ENCODE peak calls at places on chromosomes 12 and 14, in seven cellular contexts. One of them, this sample, is unnamed.

GRCh38 chr12:109444263-109444662 is 32.8 kb downstream of the KCTD10 start:
- DNase-seq in stimulated activated CD4-positive, alpha-beta T cell treated with anti-CD3 and anti-CD28 coated beads, Interleukin-1b, Interleukin-23, amount 100 ng/mL, for 1 hour: no peak
- DNase-seq in transverse colon: no peak
- DNase-seq in activated T-cell treated with anti-CD3 and anti-CD28 coated beads, Interleukin-2, amount 50 U/mL, for 72 hours: no peak
- DNase-seq in heart right ventricle: no peak
- DNase-seq in ovary: no peak
- DNase-seq in WTC11: no peak
- DNase-seq in this sample: no peak

GRCh38 chr12:91205791-91206190 is 23.2 kb upstream of the DCN start:
- DNase-seq in transverse colon: no peak
- DNase-seq in activated T-cell treated with anti-CD3 and anti-CD28 coated beads, Interleukin-2, amount 50 U/mL, for 72 hours: no peak
- DNase-seq in WTC11: no peak
- DNase-seq in ovary: no peak
- DNase-seq in stimulated activated CD4-positive, alpha-beta T cell treated with anti-CD3 and anti-CD28 coated beads, Interleukin-1b, Interleukin-23, amount 100 ng/mL, for 1 hour: no peak
- DNase-seq in heart right ventricle: no peak
- DNase-seq in this sample: no peak

GRCh38 chr14:77003960-77004710 is 24.4 kb downstream of the IRF2BPL start:
- DNase-seq in ovary: no peak
- DNase-seq in activated T-cell treated with anti-CD3 and anti-CD28 coated beads, Interleukin-2, amount 50 U/mL, for 72 hours: no peak
- DNase-seq in heart right ventricle: no peak
- DNase-seq in transverse colon: no peak
- DNase-seq in WTC11: no peak
- DNase-seq in stimulated activated CD4-positive, alpha-beta T cell treated with anti-CD3 and anti-CD28 coated beads, Interleukin-1b, Interleukin-23, amount 100 ng/mL, for 1 hour: no peak
- DNase-seq in this sample: no peak

GRCh38 chr14:76337619-76338545 is 38.1 kb upstream of the ESRRB start:
- DNase-seq in activated T-cell treated with anti-CD3 and anti-CD28 coated beads, Interleukin-2, amount 50 U/mL, for 72 hours: no peak
- DNase-seq in transverse colon: no peak
- DNase-seq in heart right ventricle: no peak
- DNase-seq in stimulated activated CD4-positive, alpha-beta T cell treated with anti-CD3 and anti-CD28 coated beads, Interleukin-1b, Interleukin-23, amount 100 ng/mL, for 1 hour: no peak
- DNase-seq in ovary: no peak
- DNase-seq in WTC11: no peak
- DNase-seq in this sample: peak

GRCh38 chr12:129848921-129849320 is 54.9 kb downstream of the TMEM132D start:
- DNase-seq in WTC11: no peak
- DNase-seq in stimulated activated CD4-positive, alpha-beta T cell treated with anti-CD3 and anti-CD28 coated beads, Interleukin-1b, Interleukin-23, amount 100 ng/mL, for 1 hour: no peak
- DNase-seq in transverse colon: no peak
- DNase-seq in ovary: no peak
- DNase-seq in heart right ventricle: no peak
- DNase-seq in activated T-cell treated with anti-CD3 and anti-CD28 coated beads, Interleukin-2, amount 50 U/mL, for 72 hours: no peak
- DNase-seq in this sample: no peak

GRCh38 chr12:120496353-120497340 is 734 bp downstream of the DYNLL1 start:
- DNase-seq in ovary: peak
- DNase-seq in heart right ventricle: peak
- DNase-seq in stimulated activated CD4-positive, alpha-beta T cell treated with anti-CD3 and anti-CD28 coated beads, Interleukin-1b, Interleukin-23, amount 100 ng/mL, for 1 hour: peak
- DNase-seq in transverse colon: peak
- DNase-seq in WTC11: peak
- DNase-seq in activated T-cell treated with anti-CD3 and anti-CD28 coated beads, Interleukin-2, amount 50 U/mL, for 72 hours: peak
- DNase-seq in this sample: peak

GRCh38 chr14:100286484-100287191 is 19.6 kb downstream of the SLC25A29 start:
- DNase-seq in activated T-cell treated with anti-CD3 and anti-CD28 coated beads, Interleukin-2, amount 50 U/mL, for 72 hours: no peak
- DNase-seq in heart right ventricle: no peak
- DNase-seq in stimulated activated CD4-positive, alpha-beta T cell treated with anti-CD3 and anti-CD28 coated beads, Interleukin-1b, Interleukin-23, amount 100 ng/mL, for 1 hour: no peak
- DNase-seq in transverse colon: peak
- DNase-seq in ovary: no peak
- DNase-seq in WTC11: peak
- DNase-seq in this sample: no peak

GRCh38 chr12:40645361-40645760 is 46.9 kb upstream of the CNTN1 start:
- DNase-seq in ovary: no peak
- DNase-seq in activated T-cell treated with anti-CD3 and anti-CD28 coated beads, Interleukin-2, amount 50 U/mL, for 72 hours: no peak
- DNase-seq in heart right ventricle: no peak
- DNase-seq in transverse colon: no peak
- DNase-seq in stimulated activated CD4-positive, alpha-beta T cell treated with anti-CD3 and anti-CD28 coated beads, Interleukin-1b, Interleukin-23, amount 100 ng/mL, for 1 hour: no peak
- DNase-seq in WTC11: no peak
- DNase-seq in this sample: no peak

GRCh38 chr14:79825046-79825521 is 386.2 kb downstream of the DIO2 start:
- DNase-seq in WTC11: no peak
- DNase-seq in heart right ventricle: peak
- DNase-seq in ovary: no peak
- DNase-seq in activated T-cell treated with anti-CD3 and anti-CD28 coated beads, Interleukin-2, amount 50 U/mL, for 72 hours: no peak
- DNase-seq in transverse colon: no peak
- DNase-seq in stimulated activated CD4-positive, alpha-beta T cell treated with anti-CD3 and anti-CD28 coated beads, Interleukin-1b, Interleukin-23, amount 100 ng/mL, for 1 hour: no peak
- DNase-seq in this sample: no peak

GRCh38 chr12:88501976-88502938 is 78.0 kb downstream of the KITLG start:
- DNase-seq in heart right ventricle: no peak
- DNase-seq in ovary: no peak
- DNase-seq in transverse colon: no peak
- DNase-seq in activated T-cell treated with anti-CD3 and anti-CD28 coated beads, Interleukin-2, amount 50 U/mL, for 72 hours: no peak
- DNase-seq in stimulated activated CD4-positive, alpha-beta T cell treated with anti-CD3 and anti-CD28 coated beads, Interleukin-1b, Interleukin-23, amount 100 ng/mL, for 1 hour: no peak
- DNase-seq in WTC11: no peak
- DNase-seq in this sample: no peak

GRCh38 chr12:2783936-2784600 is 10.7 kb upstream of the FKBP4 start:
- DNase-seq in ovary: peak
- DNase-seq in transverse colon: peak
- DNase-seq in activated T-cell treated with anti-CD3 and anti-CD28 coated beads, Interleukin-2, amount 50 U/mL, for 72 hours: peak
- DNase-seq in stimulated activated CD4-positive, alpha-beta T cell treated with anti-CD3 and anti-CD28 coated beads, Interleukin-1b, Interleukin-23, amount 100 ng/mL, for 1 hour: peak
- DNase-seq in heart right ventricle: peak
- DNase-seq in WTC11: peak
- DNase-seq in this sample: peak